ENCODE peak calls at places on chromosome 16, in five cellular contexts. I is transverse colon, Y is endodermal cell, J is ovary, E is uterus. U is an unnamed sample. For H3K4me1, the result is how much of the 10 kb centered on the place peaks cover.

GRCh38 chr16:56980792-56981724 is 8.3 kb upstream of the NLRC5 start:
- DNase-seq in I (no peak), Y (no peak), J (no peak), E (no peak), U (no peak)

GRCh38 chr16:86628614-86629013 is 50.3 kb downstream of the FOXL1 start:
- DNase-seq in I (no peak), Y (no peak), J (no peak), E (no peak), U (no peak)

GRCh38 chr16:30721606-30722005 is 22.6 kb downstream of the SRCAP start:
- DNase-seq in I (no peak), Y (no peak), J (no peak), E (no peak), U (no peak)

GRCh38 chr16:17459903-17460521 is 10.7 kb downstream of the XYLT1 start:
- DNase-seq in I (peak), Y (no peak), J (peak), E (peak), U (no peak)

GRCh38 chr16:57513371-57514102 is 22.8 kb downstream of the CCDC102A start:
- DNase-seq in I (peak), Y (no peak), J (no peak), E (peak), U (peak)

GRCh38 chr16:84667600-84668309 is 19.4 kb downstream of the KLHL36 start:
- DNase-seq in I (no peak), Y (peak), J (no peak), E (no peak), U (no peak)

GRCh38 chr16:49015189-49015540 is 266.5 kb downstream of the CBLN1 start:
- DNase-seq in I (no peak), Y (peak), J (no peak), E (no peak), U (no peak)

GRCh38 chr16:82156761-82157654 is 13.0 kb downstream of the MPHOSPH6 start:
- DNase-seq in I (no peak), Y (no peak), J (no peak), E (no peak), U (no peak)

GRCh38 chr16:84888450-84888849 is 68.7 kb downstream of the CRISPLD2 start:
- DNase-seq in I (no peak), Y (no peak), J (no peak), E (no peak), U (no peak)

GRCh38 chr16:49596119-49596518 is 222.5 kb downstream of the C16orf78 start:
- DNase-seq in I (no peak), Y (peak), J (no peak), E (peak), U (no peak)

GRCh38 chr16:24538756-24539294 is 541 bp upstream of the RBBP6 start:
- DNase-seq in I (no peak), Y (no peak), J (no peak), E (no peak), U (no peak)

GRCh38 chr16:58128721-58129096 is 472 bp downstream of the CFAP20 start:
- DNase-seq in I (no peak), Y (peak), J (no peak), E (no peak), U (no peak)

GRCh38 chr16:81486555-81487061 is 42.0 kb downstream of the CMIP start:
- DNase-seq in I (no peak), Y (no peak), J (peak), E (no peak), U (peak)

GRCh38 chr16:29920690-29921371 is 5.2 kb downstream of the KCTD13 start:
- DNase-seq in I (no peak), Y (no peak), J (no peak), E (no peak), U (no peak)

GRCh38 chr16:83619381-83620150 is 188.2 kb upstream of the HSBP1 start:
- DNase-seq in I (no peak), Y (no peak), J (no peak), E (no peak), U (no peak)

GRCh38 chr16:87119748-87120147 is 197.4 kb downstream of the C16orf95 start:
- DNase-seq in I (no peak), Y (no peak), J (no peak), E (no peak), U (no peak)

GRCh38 chr16:83972256-83973008 is 4.4 kb downstream of the NECAB2 start:
- DNase-seq in I (no peak), Y (no peak), J (no peak), E (no peak), U (no peak)

DNA sequence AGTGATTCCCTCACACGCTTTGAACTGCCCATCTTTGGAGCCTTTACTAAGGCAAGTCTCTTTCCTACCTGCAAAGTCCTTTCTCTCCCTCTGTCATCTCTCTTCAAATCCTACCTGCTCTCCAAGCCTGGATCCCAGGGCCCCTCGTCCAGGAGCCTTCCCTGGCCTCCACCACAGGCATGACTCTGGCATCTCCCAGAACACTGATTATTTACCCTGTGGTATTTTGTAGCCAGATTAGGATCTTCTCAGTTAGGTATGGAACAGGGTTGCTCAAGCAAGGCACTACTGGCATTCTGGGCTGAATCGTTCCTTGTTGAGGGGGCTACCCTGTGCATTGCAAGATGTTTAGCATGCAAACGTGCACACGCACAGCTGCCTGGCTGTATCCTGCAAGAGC is 31.9 kb upstream of the POLR3E start:
- DNase-seq in I (no peak), Y (no peak), J (no peak), E (no peak), U (no peak)
- H3K4me3 ChIP-seq in I (no peak), Y (no peak), J (no peak), E (no peak), U (no peak)

GRCh38 chr16:4339909-4340308 is 11.2 kb downstream of the PAM16 start:
- DNase-seq in I (no peak), Y (no peak), J (peak), E (peak), U (no peak)
- TF ChIP-seq CTCF in I (no peak), Y (no peak), J (no peak), E (no peak), U (no peak)

DNA sequence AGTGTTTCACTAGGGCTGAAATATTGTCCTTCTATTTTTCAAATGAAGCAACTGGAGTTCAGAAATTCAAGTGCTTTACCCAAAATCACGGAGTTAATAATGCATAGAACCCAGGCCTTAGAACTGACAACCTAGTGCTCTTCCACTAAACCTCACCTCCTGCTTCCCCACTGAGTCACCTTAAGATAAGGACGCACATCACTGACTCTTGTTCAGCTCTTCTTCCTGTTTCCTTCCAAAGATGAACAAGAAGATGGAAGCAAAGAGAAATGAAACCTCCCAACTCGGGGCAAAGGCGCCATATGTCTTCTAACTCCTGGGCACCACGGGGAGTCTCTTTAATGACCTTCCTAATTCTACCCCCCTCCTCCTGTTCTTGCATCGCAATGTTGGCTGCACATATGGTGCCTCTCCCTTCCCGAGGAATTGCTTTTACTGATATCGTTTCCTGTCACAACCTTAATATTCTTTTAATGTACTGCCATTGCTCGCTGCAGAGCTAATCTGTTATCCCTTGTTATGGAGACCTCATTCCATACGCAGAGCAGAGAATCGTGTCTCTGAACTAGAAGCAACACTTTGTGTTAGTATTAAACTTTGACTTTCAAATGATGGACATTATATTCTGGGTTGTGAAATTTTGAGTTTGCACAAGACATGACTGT is 591.4 kb downstream of the TMEM114 start:
- DNase-seq in I (no peak), Y (no peak), J (no peak), E (no peak), U (no peak)
- H3K4me1 ChIP-seq in I (under half), Y (under half), J (under half), E (under half), U (under half)

DNA sequence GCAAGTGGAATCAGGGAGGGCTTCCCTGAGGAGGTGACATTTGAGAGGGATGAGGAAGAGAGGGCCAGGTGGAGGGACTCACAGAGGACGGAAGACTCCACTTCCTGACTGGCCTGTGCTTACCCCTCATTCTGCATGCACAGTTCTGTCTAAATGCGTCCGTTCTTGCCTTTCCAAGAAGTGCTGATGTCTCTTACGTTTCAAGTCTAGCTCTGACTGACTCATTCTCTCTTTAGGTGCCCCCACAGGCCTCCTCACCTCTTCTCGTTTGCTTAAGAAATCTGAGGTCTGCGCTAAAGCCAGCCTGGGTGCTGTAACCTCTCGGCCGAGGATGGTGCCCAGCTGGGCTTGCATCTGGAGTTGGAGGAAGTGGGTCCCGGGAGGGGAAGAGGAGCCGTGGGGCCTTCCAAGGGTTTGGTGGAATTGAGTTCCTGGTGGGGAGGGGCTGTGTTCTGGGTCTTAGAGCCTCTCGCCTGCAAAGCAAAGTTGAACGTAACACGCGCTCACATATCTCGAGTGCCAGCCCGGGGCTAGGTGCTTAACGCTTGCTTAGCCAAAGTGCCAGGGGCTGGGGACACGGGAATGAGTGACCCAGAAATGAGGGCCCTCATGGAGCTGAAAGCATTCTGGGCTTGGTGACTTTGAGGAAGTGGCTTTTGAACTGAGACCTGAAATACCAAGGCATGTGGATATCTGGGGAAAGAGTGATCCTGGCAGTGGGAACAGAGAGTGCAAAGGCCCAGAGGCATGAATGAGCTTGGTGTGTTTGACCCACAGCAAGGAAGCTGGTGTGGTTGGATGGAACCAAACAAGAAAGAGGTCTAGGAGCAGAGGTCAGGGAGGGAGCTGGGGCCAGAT is 4.9 kb downstream of the IL4R start:
- DNase-seq in I (peak), Y (peak), J (peak), E (peak), U (peak)
- H3K4me3 ChIP-seq in I (peak), Y (no peak), J (no peak), E (no peak), U (no peak)

GRCh38 chr16:79891458-79891857 is 290.9 kb upstream of the MAF start:
- DNase-seq in I (no peak), Y (no peak), J (no peak), E (no peak), U (no peak)

GRCh38 chr16:79895053-79895916 is 294.7 kb upstream of the MAF start:
- DNase-seq in I (no peak), Y (no peak), J (no peak), E (no peak), U (no peak)

GRCh38 chr16:79895917-79896203 is 295.3 kb upstream of the MAF start:
- DNase-seq in I (no peak), Y (no peak), J (no peak), E (no peak), U (no peak)

GRCh38 chr16:79892278-79892677 is 291.7 kb upstream of the MAF start:
- DNase-seq in I (no peak), Y (no peak), J (no peak), E (no peak), U (no peak)

GRCh38 chr16:79893445-79893844 is 292.9 kb upstream of the MAF start:
- DNase-seq in I (no peak), Y (no peak), J (no peak), E (no peak), U (no peak)
- TF ChIP-seq CTCF in I (no peak), Y (no peak), J (no peak), E (no peak), U (no peak)

DNA sequence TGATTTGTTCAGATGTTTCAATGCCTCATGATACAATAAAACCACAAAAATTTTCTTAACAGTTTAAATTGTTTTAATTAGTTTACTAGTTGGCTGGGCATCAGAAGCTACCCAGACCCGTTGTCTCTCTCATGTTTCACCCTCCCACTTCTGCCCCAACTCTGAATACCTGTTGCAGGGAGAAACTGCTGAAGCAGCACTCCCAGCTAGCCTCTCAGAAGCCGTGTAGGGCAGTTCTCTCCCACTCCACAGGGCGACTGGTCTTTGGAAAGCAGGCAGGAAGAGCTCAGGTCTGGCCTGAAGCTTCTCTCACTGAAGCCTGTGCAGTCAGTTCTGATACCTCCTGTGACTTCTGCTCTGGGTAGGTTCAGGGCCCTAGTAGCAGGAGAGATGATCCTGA is 1.6 kb upstream of the EDC4 start:
- DNase-seq in I (no peak), Y (no peak), J (no peak), E (no peak), U (no peak)
- H3K4me1 ChIP-seq in I (under half), Y (under half), J (under half), E (under half), U (under half)

GRCh38 chr16:22296225-22297113 is 740 bp upstream of the POLR3E start:
- DNase-seq in I (no peak), Y (no peak), J (no peak), E (no peak), U (no peak)

GRCh38 chr16:22300427-22301071 is 3.3 kb downstream of the POLR3E start:
- DNase-seq in I (peak), Y (peak), J (no peak), E (no peak), U (peak)

GRCh38 chr16:22297871-22298733 is 893 bp downstream of the POLR3E start:
- DNase-seq in I (peak), Y (peak), J (peak), E (peak), U (peak)

GRCh38 chr16:22297114-22297870 is at the start of gene POLR3E:
- DNase-seq in I (peak), Y (peak), J (peak), E (peak), U (peak)

GRCh38 chr16:22299036-22299435 is 1.8 kb downstream of the POLR3E start:
- DNase-seq in I (no peak), Y (no peak), J (no peak), E (no peak), U (no peak)
- H3K4me3 ChIP-seq in I (no peak), Y (peak), J (no peak), E (no peak), U (no peak)

DNA sequence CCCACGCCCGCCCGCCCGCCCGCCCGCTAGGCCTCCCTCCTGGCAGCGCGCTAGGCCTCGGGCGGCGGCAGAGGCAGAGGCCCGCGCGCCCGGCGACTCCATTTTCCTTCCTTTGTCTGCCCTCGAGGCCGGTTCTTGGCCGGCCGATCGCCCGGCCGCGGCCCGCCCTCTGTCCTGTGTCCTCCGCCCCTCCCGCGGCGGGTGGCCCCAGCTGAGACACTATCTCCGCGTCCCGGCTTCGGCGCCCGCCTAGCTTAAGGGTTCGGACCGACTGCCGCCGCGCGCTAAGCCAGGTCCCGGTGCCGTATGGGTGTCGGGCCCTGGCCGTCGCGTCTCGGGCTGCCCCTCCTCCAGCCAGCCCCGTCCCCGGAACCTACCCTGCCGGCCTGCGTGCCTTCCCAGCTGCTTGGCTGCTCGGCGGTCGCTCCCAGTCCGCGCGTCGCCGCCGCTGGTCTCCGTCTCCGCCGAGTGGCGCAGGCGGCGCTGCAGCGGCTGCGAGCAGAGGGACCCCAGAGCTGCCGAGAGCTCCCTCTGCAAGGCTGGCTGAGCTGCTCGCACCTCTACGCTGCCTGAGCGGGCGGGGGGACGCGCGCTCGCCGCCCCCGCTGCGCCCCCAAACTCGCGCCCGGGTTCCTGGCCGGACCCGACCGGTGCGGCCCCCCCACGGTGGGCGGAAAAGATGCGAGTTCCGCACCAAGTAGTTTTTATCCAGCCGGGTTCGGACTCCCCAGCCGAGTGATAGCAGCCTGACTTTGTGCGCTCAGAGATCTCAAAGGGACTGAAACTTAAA is 787 bp downstream of the CTCF start:
- DNase-seq in I (peak), Y (peak), J (peak), E (peak), U (peak)
- TF ChIP-seq CTCF in I (peak), Y (no peak), J (no peak), E (no peak), U (no peak)

DNA sequence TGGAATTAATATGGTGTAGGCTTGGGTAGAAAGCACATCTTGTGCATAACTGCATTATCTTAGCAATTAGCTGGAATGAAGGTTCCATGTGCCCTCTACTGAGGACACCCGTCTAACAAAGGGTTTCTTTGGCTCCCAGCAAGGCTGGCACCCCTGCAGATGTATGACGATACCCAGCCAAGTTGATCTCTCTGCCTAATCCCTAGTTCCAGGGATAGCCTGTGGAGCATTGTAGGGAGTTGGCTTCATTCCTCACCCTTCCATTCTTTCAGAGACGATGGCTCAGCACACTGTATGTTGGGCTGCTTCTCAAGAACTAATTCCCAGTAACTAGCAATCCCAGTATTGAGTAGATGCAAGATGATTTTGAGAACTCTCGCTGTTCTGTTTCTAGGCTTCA is 182.5 kb downstream of the SNX29 start:
- DNase-seq in I (no peak), Y (peak), J (no peak), E (no peak), U (no peak)
- H3K4me1 ChIP-seq in I (under half), Y (under half), J (under half), E (under half), U (under half)